ENCODE peak calls at places on chromosomes 6 and 20, in nine cellular contexts. Z, J, G, N, O, A, H, Y and F are unnamed samples.

GRCh38 chr6:29619578-29619977 is 13.4 kb downstream of the GABBR1 start:
- DNase-seq in O (no peak), G (no peak), N (no peak), Z (no peak), Y (no peak), H (no peak), J (no peak), A (no peak), F (no peak)

GRCh38 chr6:48111143-48111506 is at the start of gene PTCHD4:
- DNase-seq in Z (no peak), H (peak), A (no peak), O (peak), G (peak), N (peak), J (peak), Y (no peak), F (peak)

GRCh38 chr6:32046450-32047083 is 8.4 kb downstream of the CYP21A2 start:
- DNase-seq in N (peak), J (peak), O (peak), H (peak), G (no peak), Y (peak), A (peak), Z (peak), F (peak)

GRCh38 chr6:45448417-45449389 is 71.0 kb upstream of the SUPT3H start:
- DNase-seq in N (no peak), Y (no peak), Z (no peak), J (no peak), A (no peak), G (no peak), H (no peak), O (no peak), F (peak)

GRCh38 chr20:50314326-50314725 is 123.7 kb downstream of the CEBPB start:
- DNase-seq in A (peak), G (no peak), Z (no peak), J (peak), H (no peak), N (no peak), Y (no peak), O (no peak), F (no peak)

GRCh38 chr6:14921878-14922277 is 324.0 kb upstream of the JARID2 start:
- DNase-seq in G (no peak), A (no peak), N (no peak), J (no peak), Z (no peak), H (peak), Y (no peak), O (no peak), F (peak)

GRCh38 chr6:1856381-1856780 is 246.7 kb downstream of the FOXC1 start:
- DNase-seq in N (peak), G (peak), A (no peak), H (peak), O (no peak), Y (no peak), J (peak), Z (peak), F (peak)

GRCh38 chr20:41408131-41408789 is 41.6 kb upstream of the EMILIN3 start:
- DNase-seq in G (no peak), J (no peak), O (no peak), N (peak), Z (no peak), A (no peak), Y (no peak), H (peak), F (no peak)

GRCh38 chr6:6751615-6752014 is 163.1 kb downstream of the LY86 start:
- DNase-seq in N (no peak), Y (no peak), G (no peak), Z (no peak), H (no peak), A (no peak), J (no peak), O (no peak), F (no peak)

GRCh38 chr6:164085552-164086325 is 671.2 kb downstream of the QKI start:
- DNase-seq in Z (peak), N (no peak), Y (no peak), J (no peak), A (no peak), H (peak), O (no peak), G (no peak), F (no peak)

GRCh38 chr20:3146732-3147341 is 12.8 kb downstream of the FASTKD5 start:
- DNase-seq in H (no peak), N (no peak), Y (no peak), O (no peak), J (no peak), G (no peak), Z (no peak), A (no peak), F (no peak)

GRCh38 chr6:133551847-133552331 is 310.7 kb downstream of the EYA4 start:
- DNase-seq in Z (peak), Y (no peak), H (peak), G (no peak), O (peak), J (no peak), A (peak), N (no peak), F (peak)

GRCh38 chr20:59940129-59940955 is at the start of the genes FAM217B and PPP1R3D:
- DNase-seq in J (peak), H (peak), N (peak), Y (peak), G (peak), A (peak), Z (peak), O (peak), F (peak)

GRCh38 chr6:150236544-150236943 is 93.7 kb downstream of the PPP1R14C start:
- DNase-seq in G (no peak), N (no peak), A (no peak), H (no peak), O (no peak), Y (no peak), J (no peak), Z (no peak), F (no peak)

GRCh38 chr6:170050591-170051041 is 240.3 kb downstream of the DLL1 start:
- DNase-seq in J (no peak), A (peak), H (no peak), O (no peak), N (no peak), G (no peak), Y (no peak), Z (no peak), F (no peak)

GRCh38 chr6:147204060-147204785 is at the start of gene STXBP5:
- DNase-seq in N (peak), Z (peak), H (peak), J (peak), A (peak), O (no peak), Y (no peak), G (peak), F (peak)

GRCh38 chr6:129280719-129281118 is 397.8 kb downstream of the LAMA2 start:
- DNase-seq in Z (no peak), J (no peak), N (peak), Y (no peak), H (no peak), A (no peak), G (no peak), O (no peak), F (no peak)

GRCh38 chr20:45365444-45365970 is 2.6 kb downstream of the SYS1 start:
- DNase-seq in H (no peak), Y (no peak), O (no peak), J (no peak), G (no peak), N (no peak), A (no peak), Z (no peak), F (no peak)

GRCh38 chr20:21149344-21149743 is 23.5 kb downstream of the KIZ start:
- DNase-seq in A (no peak), Y (no peak), O (no peak), J (no peak), Z (no peak), H (no peak), N (no peak), G (no peak), F (no peak)